ENCODE peak calls at places on chromosomes 4 and X, in seven cellular contexts. D, N, K, Y, L, O and G are unnamed samples.

GRCh38 chrX:46617906-46618305 is 44.3 kb downstream of the CHST7 start:
- DNase-seq in Y (no peak), N (no peak), L (no peak), D (no peak), K (no peak), O (no peak), G (no peak)

GRCh38 chr4:101393256-101393655 is 45.9 kb upstream of the PPP3CA start:
- DNase-seq in D (no peak), L (no peak), K (no peak), Y (peak; percentile 11), N (peak; percentile 9), O (no peak), G (no peak)

GRCh38 chr4:102064747-102065442 is 274.4 kb downstream of the BANK1 start:
- DNase-seq in K (no peak), N (no peak), O (no peak), L (no peak), Y (no peak), D (no peak), G (no peak)

GRCh38 chr4:30802622-30803323 is 82.6 kb downstream of the PCDH7 start:
- DNase-seq in N (peak; percentile 12), D (no peak), O (no peak), K (no peak), L (no peak), Y (no peak), G (no peak)

GRCh38 chr4:28948501-28948900 is 1771.7 kb upstream of the PCDH7 start:
- DNase-seq in D (no peak), L (no peak), Y (no peak), N (no peak), O (no peak), K (no peak), G (no peak)

GRCh38 chrX:10769696-10770619 is 149.6 kb upstream of the MID1 start:
- DNase-seq in N (no peak), Y (peak; percentile 15), D (no peak), K (no peak), L (peak; percentile 94), O (no peak), G (no peak)

GRCh38 chr4:3393171-3393570 is 48.6 kb upstream of the HGFAC start:
- DNase-seq in O (no peak), N (no peak), D (no peak), Y (no peak), K (no peak), L (no peak), G (no peak)

GRCh38 chrX:147485207-147485606 is 426.5 kb upstream of the FMR1 start:
- DNase-seq in K (no peak), D (no peak), Y (no peak), N (no peak), L (no peak), O (no peak), G (no peak)

GRCh38 chrX:150348365-150348764 is 14.8 kb upstream of the MAMLD1 start:
- DNase-seq in O (no peak), N (no peak), D (no peak), Y (no peak), L (no peak), K (no peak), G (no peak)

GRCh38 chr4:167966161-167966560 is 126.2 kb upstream of the ANXA10 start:
- DNase-seq in N (no peak), L (no peak), O (no peak), Y (peak; percentile 40), D (no peak), K (no peak), G (no peak)

GRCh38 chrX:153744210-153745066 is 19.6 kb upstream of the PLXNB3 start:
- DNase-seq in D (peak; percentile 91), L (peak; percentile 76), K (no peak), N (no peak), O (no peak), Y (no peak), G (no peak)

GRCh38 chr4:83535520-83535944 is 376 bp upstream of the GPAT3 start:
- DNase-seq in D (peak; percentile 69), Y (peak; percentile 58), L (peak; percentile 81), O (no peak), K (no peak), N (no peak), G (peak; percentile 38)

GRCh38 chr4:87165886-87166285 is 54.5 kb downstream of the KLHL8 start:
- DNase-seq in L (no peak), Y (no peak), O (no peak), K (no peak), D (no peak), N (no peak), G (no peak)

GRCh38 chr4:101114936-101115372 is 232.4 kb downstream of the PPP3CA start:
- DNase-seq in D (no peak), L (no peak), O (no peak), Y (peak; percentile 49), N (no peak), K (no peak), G (no peak)

GRCh38 chr4:76365636-76366035 is 55.3 kb downstream of the CCDC158 start:
- DNase-seq in D (no peak), L (no peak), N (no peak), O (no peak), K (no peak), Y (no peak), G (no peak)

GRCh38 chr4:33171873-33172550 is 2451.8 kb downstream of the PCDH7 start:
- DNase-seq in N (no peak), D (no peak), L (peak; percentile 83), O (no peak), K (no peak), Y (no peak), G (no peak)

GRCh38 chrX:132749406-132749805 is 209.0 kb downstream of the HS6ST2 start:
- DNase-seq in D (no peak), N (no peak), O (no peak), L (no peak), Y (no peak), K (no peak), G (no peak)

GRCh38 chr4:73718375-73719373 is 21.7 kb upstream of the CXCL8 start:
- DNase-seq in O (no peak), Y (no peak), K (no peak), N (no peak), D (no peak), L (no peak), G (no peak)

GRCh38 chr4:5924466-5925125 is 31.7 kb upstream of the CRMP1 start:
- DNase-seq in K (no peak), Y (no peak), L (no peak), N (no peak), O (no peak), D (no peak), G (no peak)

GRCh38 chr4:143713556-143714289 is 13.2 kb upstream of the FREM3 start:
- DNase-seq in O (no peak), L (peak; percentile 35), D (no peak), Y (no peak), N (no peak), K (no peak), G (no peak)

GRCh38 chr4:81207793-81208192 is 7.2 kb downstream of the PRKG2 start:
- DNase-seq in Y (no peak), N (peak; percentile 96), O (no peak), K (no peak), L (no peak), D (no peak), G (no peak)